ENCODE peak calls at places on chromosomes 7 and 10, in six cellular contexts. L, W, V, M, B and H are unnamed samples. For H3K9me3 and H3K27me3, the result is how much of the 10 kb centered on the place peaks cover.

GRCh38 chr7:90686146-90686545 is 90.0 kb downstream of the CDK14 start:
- DNase-seq in W (no peak), L (no peak), V (no peak), B (no peak), M (no peak), H (no peak)

GRCh38 chr7:75639071-75639892 is 99.5 kb downstream of the HIP1 start:
- DNase-seq in L (no peak), V (peak), W (no peak), B (peak), M (peak), H (peak)

GRCh38 chr7:5420841-5421625 is 2.6 kb downstream of the TNRC18 start:
- DNase-seq in L (no peak), M (peak), V (no peak), B (no peak), W (no peak), H (peak)

GRCh38 chr7:19284596-19285300 is 139.5 kb upstream of the FERD3L start:
- DNase-seq in M (no peak), L (no peak), B (no peak), V (peak), W (no peak), H (no peak)

GRCh38 chr10:98382691-98383101 is 32.3 kb downstream of the PYROXD2 start:
- DNase-seq in L (no peak), M (no peak), B (no peak), W (no peak), V (no peak), H (no peak)

GRCh38 chr10:784759-785538 is 95.5 kb upstream of the DIP2C start:
- DNase-seq in B (peak), M (peak), V (peak), W (no peak), L (no peak), H (peak)

GRCh38 chr10:126001579-126001978 is 105.2 kb downstream of the FANK1 start:
- DNase-seq in M (no peak), W (no peak), B (no peak), L (no peak), V (no peak), H (no peak)

GRCh38 chr7:22696672-22697071 is 30.3 kb upstream of the IL6 start:
- DNase-seq in L (no peak), M (no peak), W (no peak), B (no peak), V (peak), H (no peak)

GRCh38 chr10:119138341-119139306 is 26.9 kb downstream of the SFXN4 start:
- DNase-seq in L (no peak), V (peak), M (peak), B (no peak), W (no peak), H (no peak)

GRCh38 chr10:114632869-114633715 is 25.0 kb downstream of the ABLIM1 start:
- DNase-seq in V (peak), W (no peak), M (no peak), B (no peak), L (no peak), H (peak)

GRCh38 chr7:124791876-124792446 is 26.4 kb upstream of the GPR37 start:
- DNase-seq in B (no peak), W (no peak), V (no peak), M (no peak), L (no peak), H (no peak)

GRCh38 chr7:47503283-47503682 is 78.6 kb downstream of the TNS3 start:
- DNase-seq in B (no peak), V (peak), L (no peak), M (no peak), W (no peak), H (no peak)

GRCh38 chr7:113715981-113716870 is 202.6 kb downstream of the PPP1R3A start:
- DNase-seq in M (no peak), L (no peak), B (peak), W (no peak), V (no peak), H (no peak)

GRCh38 chr7:106423836-106424475 is 139.2 kb upstream of the NAMPT start:
- DNase-seq in W (no peak), V (no peak), B (no peak), M (no peak), L (no peak), H (no peak)

GRCh38 chr7:72446131-72446530 is 34.0 kb upstream of the CALN1 start:
- DNase-seq in V (no peak), W (no peak), L (no peak), B (no peak), M (no peak), H (no peak)

GRCh38 chr7:30285067-30285530 is 702 bp downstream of the ZNRF2 start:
- DNase-seq in V (peak), M (peak), L (peak), W (no peak), B (no peak), H (peak)

GRCh38 chr7:150968698-150969482 is 9.2 kb downstream of the KCNH2 start:
- DNase-seq in L (no peak), B (no peak), M (no peak), W (no peak), V (no peak), H (no peak)
- H3K9me3 ChIP-seq in L (under half), B (under half), M (under half), W (under half), V (under half), H (under half)

DNA sequence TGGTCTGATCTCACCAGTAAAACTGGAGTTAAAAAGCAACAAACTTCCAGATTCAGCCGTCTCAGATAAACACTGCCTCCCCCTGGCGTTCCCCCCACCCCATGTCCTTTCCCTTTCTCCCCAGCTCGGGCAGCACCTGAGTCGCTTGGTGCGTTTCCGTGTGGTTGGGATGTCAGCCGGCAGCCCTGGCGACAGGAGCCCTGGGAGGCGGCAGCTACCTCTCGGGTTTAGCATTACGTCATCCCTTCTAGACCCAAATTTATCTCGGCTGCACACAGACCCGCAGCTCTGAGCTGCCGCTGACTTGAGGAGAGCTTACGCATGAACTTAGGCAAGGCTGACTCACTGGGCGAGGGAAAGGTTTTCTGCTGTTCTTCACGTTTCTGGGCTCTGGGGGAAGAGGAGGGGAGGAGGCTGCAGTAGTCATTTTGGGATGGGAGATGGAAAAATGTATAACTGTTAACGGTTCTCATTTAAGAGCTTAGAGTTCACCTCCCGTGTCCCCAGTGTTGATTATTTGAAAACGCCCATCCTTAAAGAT is 14.4 kb downstream of the MXI1 start:
- DNase-seq in B (peak), V (peak), W (no peak), L (peak), M (peak), H (peak)
- H3K4me3 ChIP-seq in B (no peak), V (peak), W (peak), L (peak), M (peak), H (peak)

DNA sequence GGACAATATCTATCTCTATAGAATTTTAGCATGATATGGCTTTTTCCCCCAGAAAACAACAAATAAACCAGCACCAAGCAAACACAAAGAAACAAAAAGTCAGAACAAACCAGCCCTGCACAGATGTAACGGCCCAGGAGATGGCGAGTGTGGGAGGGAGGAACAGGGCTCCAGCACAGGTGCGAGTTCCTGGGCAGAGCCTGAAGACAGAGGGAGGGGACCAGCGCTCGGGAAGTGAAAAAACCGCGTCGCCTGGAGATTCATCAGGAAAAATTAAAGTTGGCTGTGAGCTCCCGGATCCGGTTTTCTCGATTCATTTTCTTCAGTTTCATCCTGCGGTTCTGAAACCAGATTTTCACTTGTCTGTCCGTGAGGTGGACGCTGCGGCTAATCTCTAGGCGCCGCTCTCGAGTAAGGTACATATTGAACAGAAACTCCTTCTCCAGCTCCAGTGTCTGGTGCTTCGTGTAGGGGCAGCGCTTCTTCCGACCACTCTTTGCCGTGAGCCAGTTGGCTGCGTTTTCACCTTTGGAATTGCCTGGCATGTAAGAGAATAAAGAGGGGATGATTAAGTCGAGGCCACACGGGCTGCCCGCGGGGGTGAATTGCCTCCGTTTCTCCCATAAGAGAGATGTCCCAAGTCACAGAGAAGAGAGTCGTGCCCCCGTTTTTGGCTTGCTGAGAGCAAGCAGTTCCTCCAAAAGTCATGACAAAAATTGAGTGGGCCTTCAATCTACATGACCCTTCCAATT is 2.3 kb downstream of the HOXA10 start:
- DNase-seq in W (no peak), B (peak), V (no peak), M (no peak), L (no peak), H (no peak)
- H3K27me3 ChIP-seq in W (half or more), B (under half), V (half or more), M (half or more), L (half or more), H (under half)

GRCh38 chr7:73599151-73599882 is 20.9 kb upstream of the TBL2 start:
- DNase-seq in W (no peak), M (peak), B (no peak), V (no peak), L (no peak), H (no peak)

GRCh38 chr7:73606801-73607691 is 17.3 kb downstream of the MLXIPL start:
- DNase-seq in M (peak), B (peak), V (no peak), W (no peak), L (peak), H (peak)

GRCh38 chr7:73605601-73606220 is 18.6 kb downstream of the MLXIPL start:
- DNase-seq in B (no peak), L (no peak), V (no peak), W (no peak), M (peak), H (no peak)

GRCh38 chr7:73599916-73600315 is 21.5 kb upstream of the TBL2 start:
- DNase-seq in M (no peak), V (no peak), W (no peak), B (no peak), L (no peak), H (no peak)

GRCh38 chr7:73602721-73603651 is 21.3 kb downstream of the MLXIPL start:
- DNase-seq in M (peak), B (no peak), V (no peak), W (no peak), L (no peak), H (no peak)
- H3K9me3 ChIP-seq in M (under half), B (under half), V (under half), W (under half), L (under half), H (under half)

DNA sequence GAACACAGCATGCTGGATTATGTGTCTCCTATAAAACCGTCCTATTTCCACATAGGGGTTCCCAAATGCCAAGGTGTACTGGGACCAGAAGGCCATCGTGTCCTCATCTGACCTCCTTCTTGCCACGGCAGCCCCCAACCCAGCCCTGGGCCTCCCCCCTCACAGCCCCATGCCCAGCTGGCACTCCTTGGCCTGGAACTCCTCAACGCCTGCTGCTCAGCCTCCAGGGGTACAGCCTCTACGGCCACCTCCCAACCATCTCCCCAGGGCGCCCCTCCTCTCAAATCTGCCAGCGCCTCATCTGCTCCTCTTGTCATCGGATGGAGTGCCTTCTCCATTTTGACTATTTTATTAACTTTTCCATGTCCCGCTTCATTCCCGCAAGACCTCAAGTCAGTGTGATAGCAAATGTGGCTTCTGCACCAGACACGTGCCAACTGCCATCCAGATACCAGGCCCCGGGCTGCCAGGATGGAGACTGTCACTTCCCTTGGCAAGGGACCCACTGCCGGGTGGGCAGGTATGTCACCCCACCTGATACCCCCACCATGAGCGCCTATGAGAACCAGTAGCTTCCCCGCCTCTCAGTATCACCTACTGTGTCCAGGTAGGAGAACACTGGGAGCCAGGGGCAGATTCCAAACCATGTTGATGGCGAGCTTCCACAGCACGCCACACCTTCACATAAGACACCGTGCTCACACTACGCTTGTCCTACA is 106.7 kb downstream of the EBF3 start:
- DNase-seq in W (no peak), M (no peak), B (no peak), V (no peak), L (no peak), H (no peak)
- H3K4me3 ChIP-seq in W (no peak), M (no peak), B (no peak), V (no peak), L (no peak), H (no peak)

DNA sequence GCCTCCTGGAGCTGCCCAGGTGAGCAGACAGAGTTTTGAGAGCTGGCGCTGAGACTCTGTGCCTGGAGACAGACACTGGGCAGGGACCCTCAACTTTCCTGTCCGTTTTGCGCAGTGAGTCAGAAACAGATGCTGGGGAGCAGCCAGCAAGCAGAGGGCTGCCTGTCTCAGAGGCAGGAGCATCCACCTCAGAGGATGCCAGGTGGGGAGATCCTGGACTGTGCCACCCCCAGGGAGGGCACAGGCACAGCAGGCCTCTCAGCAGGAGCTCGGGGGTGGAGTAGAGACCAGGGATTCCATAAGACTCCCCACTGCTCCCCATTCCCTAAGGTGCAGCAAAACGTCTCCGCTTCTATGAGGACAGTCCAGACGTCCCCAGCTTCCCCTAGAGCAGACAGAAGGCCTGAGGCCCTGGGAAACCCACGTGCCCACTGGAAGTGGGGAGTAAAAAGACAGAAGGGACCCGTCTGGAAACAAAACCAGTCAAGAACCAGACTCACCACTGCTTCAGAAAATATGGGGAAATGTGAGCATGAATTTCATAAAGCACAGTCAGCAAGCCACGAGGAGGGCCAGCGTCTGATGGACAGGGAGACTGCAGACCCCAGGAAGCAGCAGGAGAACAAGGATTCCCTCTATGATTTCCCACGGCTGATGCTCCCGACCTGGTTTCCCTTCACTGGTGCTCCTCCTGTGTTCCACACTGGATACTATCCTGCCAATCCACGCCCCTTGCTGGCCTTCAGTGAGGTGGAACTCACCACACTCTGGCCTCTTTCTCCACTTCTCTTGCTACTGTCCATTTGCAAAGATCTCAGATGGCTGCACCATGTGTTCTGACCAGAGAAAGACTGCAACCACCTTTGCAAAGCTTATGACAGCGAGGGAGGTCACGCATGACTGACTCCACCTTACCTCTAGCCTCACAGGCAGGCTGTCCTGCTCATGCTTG is 151.3 kb upstream of the FAM20C start:
- DNase-seq in W (no peak), B (no peak), M (no peak), V (no peak), L (no peak), H (peak)
- H3K27me3 ChIP-seq in W (under half), B (under half), M (under half), V (under half), L (under half), H (under half)

GRCh38 chr10:63247771-63248170 is 114.6 kb downstream of the NRBF2 start:
- DNase-seq in V (peak), M (no peak), W (no peak), B (no peak), L (no peak), H (no peak)
- H3K9me3 ChIP-seq in V (under half), M (under half), W (under half), B (under half), L (under half), H (under half)

DNA sequence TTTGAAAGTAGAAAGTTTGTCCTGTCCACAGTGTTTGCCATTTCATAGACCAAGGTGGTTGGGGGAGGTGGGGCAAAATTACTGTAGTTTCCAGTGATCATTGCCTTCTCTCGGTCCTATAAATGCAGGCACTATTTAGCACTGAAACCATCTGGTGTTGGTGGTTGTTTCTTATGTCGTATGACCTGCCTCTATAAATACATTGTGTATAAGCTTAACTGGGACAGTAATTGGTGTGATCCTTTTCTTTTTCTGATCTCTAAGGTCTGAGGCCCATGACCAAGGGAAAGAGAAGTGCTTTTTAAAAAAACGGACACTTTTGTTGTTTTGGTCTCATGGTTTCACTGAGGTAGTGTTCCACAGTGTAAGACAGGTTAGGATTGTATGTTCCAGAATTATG is 63.1 kb downstream of the AUTS2 start:
- DNase-seq in B (no peak), V (no peak), M (no peak), W (no peak), L (no peak), H (no peak)
- H3K4me3 ChIP-seq in B (no peak), V (no peak), M (no peak), W (no peak), L (no peak), H (no peak)